ENCODE peak calls at places on chromosomes 4 and X, in four cellular contexts. One of them, this sample, is unnamed.

GRCh38 chrX:40086569-40087335 is 11.0 kb downstream of the BCOR start:
- DNase-seq in activated B cell treated with CpG ODN at 0.5 μM for 24 hours: no peak
- DNase-seq in COR-L47: no peak
- DNase-seq in HCT116: no peak
- DNase-seq in this sample: no peak

GRCh38 chrX:65667503-65668355 is at the start of gene MSN:
- DNase-seq in activated B cell treated with CpG ODN at 0.5 μM for 24 hours: peak
- DNase-seq in COR-L47: peak
- DNase-seq in HCT116: no peak
- DNase-seq in this sample: no peak

GRCh38 chr4:153522800-153523089 is 56.6 kb downstream of the TMEM131L start:
- DNase-seq in activated B cell treated with CpG ODN at 0.5 μM for 24 hours: no peak
- DNase-seq in COR-L47: no peak
- DNase-seq in HCT116: no peak
- DNase-seq in this sample: no peak

GRCh38 chr4:31366041-31366440 is 645.9 kb downstream of the PCDH7 start:
- DNase-seq in activated B cell treated with CpG ODN at 0.5 μM for 24 hours: no peak
- DNase-seq in COR-L47: no peak
- DNase-seq in HCT116: no peak
- DNase-seq in this sample: no peak

GRCh38 chrX:23434356-23434884 is 99.8 kb downstream of the PTCHD1 start:
- DNase-seq in activated B cell treated with CpG ODN at 0.5 μM for 24 hours: no peak
- DNase-seq in COR-L47: no peak
- DNase-seq in HCT116: no peak
- DNase-seq in this sample: no peak

GRCh38 chrX:124098089-124098488 is 136.6 kb downstream of the STAG2 start:
- DNase-seq in activated B cell treated with CpG ODN at 0.5 μM for 24 hours: no peak
- DNase-seq in COR-L47: no peak
- DNase-seq in HCT116: no peak
- DNase-seq in this sample: peak

GRCh38 chrX:21943460-21944135 is 3.1 kb downstream of the SMS start:
- DNase-seq in activated B cell treated with CpG ODN at 0.5 μM for 24 hours: no peak
- DNase-seq in COR-L47: no peak
- DNase-seq in HCT116: peak
- DNase-seq in this sample: peak

GRCh38 chr4:121122661-121123060 is 41.5 kb downstream of the TNIP3 start:
- DNase-seq in activated B cell treated with CpG ODN at 0.5 μM for 24 hours: no peak
- DNase-seq in COR-L47: no peak
- DNase-seq in HCT116: no peak
- DNase-seq in this sample: no peak

GRCh38 chr4:48024522-48024921 is 8.0 kb downstream of the NIPAL1 start:
- DNase-seq in activated B cell treated with CpG ODN at 0.5 μM for 24 hours: no peak
- DNase-seq in COR-L47: no peak
- DNase-seq in HCT116: no peak
- DNase-seq in this sample: no peak

GRCh38 chr4:113683143-113683542 is 78.4 kb downstream of the CAMK2D start:
- DNase-seq in activated B cell treated with CpG ODN at 0.5 μM for 24 hours: peak
- DNase-seq in COR-L47: no peak
- DNase-seq in HCT116: no peak
- DNase-seq in this sample: no peak

This sample was measured in dermis microvascular lymphatic vessel endothelial cell.